ENCODE peak calls at places on chromosomes 2 and 18, in four cellular contexts. T is cardiac fibroblast, I is endothelial cell, V is spleen. J is an unnamed sample.

GRCh38 chr18:26309283-26309682 is 83.0 kb downstream of the TAF4B start:
- DNase-seq in T (peak), I (no peak), V (no peak), J (peak)

GRCh38 chr2:44746856-44747612 is 194.5 kb upstream of the SIX3 start:
- DNase-seq in T (no peak), I (no peak), V (no peak), J (no peak)

GRCh38 chr2:240199133-240199870 is 58.8 kb upstream of the OTOS start:
- DNase-seq in T (no peak), I (no peak), V (peak), J (no peak)

GRCh38 chr2:33240178-33240577 is 236.3 kb upstream of the RASGRP3 start:
- DNase-seq in T (peak), I (no peak), V (no peak), J (peak)

GRCh38 chr2:2871480-2872308 is 505.9 kb downstream of the EIPR1 start:
- DNase-seq in T (no peak), I (no peak), V (no peak), J (no peak)

GRCh38 chr2:75698928-75699327 is 11.8 kb downstream of the GCFC2 start:
- DNase-seq in T (peak), I (no peak), V (no peak), J (no peak)

GRCh38 chr18:80253871-80254492 is 6.7 kb upstream of the PARD6G start:
- DNase-seq in T (peak), I (peak), V (no peak), J (no peak)

GRCh38 chr2:11305958-11306357 is 38.5 kb downstream of the ROCK2 start:
- DNase-seq in T (peak), I (no peak), V (no peak), J (peak)

GRCh38 chr2:12534646-12535263 is 182.0 kb upstream of the TRIB2 start:
- DNase-seq in T (peak), I (no peak), V (no peak), J (peak)

GRCh38 chr2:1795842-1796580 is 51.7 kb upstream of the PXDN start:
- DNase-seq in T (no peak), I (no peak), V (peak), J (peak)

GRCh38 chr2:200943527-200944120 is 19.8 kb downstream of the ORC2 start:
- DNase-seq in T (no peak), I (no peak), V (no peak), J (no peak)

GRCh38 chr2:120890566-120891360 is 155.1 kb downstream of the GLI2 start:
- DNase-seq in T (no peak), I (no peak), V (no peak), J (no peak)

GRCh38 chr2:2127474-2127873 is 203.6 kb downstream of the MYT1L start:
- DNase-seq in T (no peak), I (no peak), V (no peak), J (no peak)

GRCh38 chr2:30847329-30847728 is 40.1 kb upstream of the CAPN13 start:
- DNase-seq in T (no peak), I (no peak), V (no peak), J (no peak)

GRCh38 chr2:219552382-219553167 is 8.7 kb downstream of the TMEM198 start:
- DNase-seq in T (peak), I (peak), V (peak), J (peak)

GRCh38 chr2:103656558-103656957 is 894.7 kb downstream of the TMEM182 start:
- DNase-seq in T (peak), I (peak), V (no peak), J (no peak)

GRCh38 chr2:237432484-237433092 is 18.6 kb upstream of the COL6A3 start:
- DNase-seq in T (peak), I (no peak), V (peak), J (peak)

GRCh38 chr2:139585133-139585532 is 804.9 kb upstream of the NXPH2 start:
- DNase-seq in T (no peak), I (no peak), V (no peak), J (no peak)

GRCh38 chr18:52694804-52695203 is 354.8 kb downstream of the DCC start:
- DNase-seq in T (no peak), I (peak), V (no peak), J (no peak)

GRCh38 chr18:72541871-72542690 is 2.1 kb downstream of the CBLN2 start:
- DNase-seq in T (no peak), I (no peak), V (no peak), J (no peak)

GRCh38 chr2:108585446-108585845 is 51.2 kb downstream of the LIMS1 start:
- DNase-seq in T (peak), I (no peak), V (no peak), J (no peak)

DNA sequence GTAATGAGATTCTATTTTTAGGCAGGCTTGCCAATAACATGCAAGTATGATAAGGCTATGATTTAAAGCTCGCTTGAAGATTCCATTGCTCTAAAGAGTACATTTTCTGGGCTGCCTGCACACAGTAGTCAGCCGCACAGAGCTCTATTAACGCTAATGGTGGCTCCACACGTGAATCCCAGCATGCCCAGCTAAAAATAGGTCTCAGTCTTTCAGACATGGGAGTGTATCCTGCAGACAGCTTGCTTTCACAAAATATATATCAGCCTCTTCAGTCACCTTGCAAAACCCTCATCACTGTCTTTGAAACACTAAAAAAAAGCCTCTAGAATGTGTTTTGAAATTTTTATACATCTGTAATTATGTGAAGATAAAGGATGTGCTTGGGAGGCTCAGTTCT is 418.1 kb downstream of the MTX2 start:
- DNase-seq in T (no peak), I (no peak), V (no peak), J (no peak)
- TF ChIP-seq CTCF in T (no peak), I (no peak), V (no peak), J (no peak)

DNA sequence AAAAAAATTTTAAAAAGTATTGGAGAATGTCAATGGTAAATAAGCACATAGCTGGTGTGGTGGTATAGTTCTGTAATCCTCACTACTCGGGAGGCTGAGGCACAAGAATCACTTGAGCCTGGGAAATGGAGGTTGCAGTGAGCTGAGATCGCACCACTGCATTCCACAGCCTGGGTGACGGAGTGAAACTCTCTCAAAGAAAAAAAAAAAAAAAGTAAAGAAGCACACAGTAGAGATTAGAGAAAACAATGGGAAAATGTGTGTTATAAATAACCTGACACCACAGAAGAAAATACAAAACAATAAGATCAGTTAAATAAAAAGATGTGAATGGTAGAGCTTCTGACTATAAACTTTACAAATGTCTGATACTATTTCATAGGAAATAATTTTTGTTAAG is 163.7 kb upstream of the WDSUB1 start:
- DNase-seq in T (no peak), I (no peak), V (no peak), J (no peak)
- TF ChIP-seq CTCF in T (no peak), I (no peak), V (no peak), J (no peak)

DNA sequence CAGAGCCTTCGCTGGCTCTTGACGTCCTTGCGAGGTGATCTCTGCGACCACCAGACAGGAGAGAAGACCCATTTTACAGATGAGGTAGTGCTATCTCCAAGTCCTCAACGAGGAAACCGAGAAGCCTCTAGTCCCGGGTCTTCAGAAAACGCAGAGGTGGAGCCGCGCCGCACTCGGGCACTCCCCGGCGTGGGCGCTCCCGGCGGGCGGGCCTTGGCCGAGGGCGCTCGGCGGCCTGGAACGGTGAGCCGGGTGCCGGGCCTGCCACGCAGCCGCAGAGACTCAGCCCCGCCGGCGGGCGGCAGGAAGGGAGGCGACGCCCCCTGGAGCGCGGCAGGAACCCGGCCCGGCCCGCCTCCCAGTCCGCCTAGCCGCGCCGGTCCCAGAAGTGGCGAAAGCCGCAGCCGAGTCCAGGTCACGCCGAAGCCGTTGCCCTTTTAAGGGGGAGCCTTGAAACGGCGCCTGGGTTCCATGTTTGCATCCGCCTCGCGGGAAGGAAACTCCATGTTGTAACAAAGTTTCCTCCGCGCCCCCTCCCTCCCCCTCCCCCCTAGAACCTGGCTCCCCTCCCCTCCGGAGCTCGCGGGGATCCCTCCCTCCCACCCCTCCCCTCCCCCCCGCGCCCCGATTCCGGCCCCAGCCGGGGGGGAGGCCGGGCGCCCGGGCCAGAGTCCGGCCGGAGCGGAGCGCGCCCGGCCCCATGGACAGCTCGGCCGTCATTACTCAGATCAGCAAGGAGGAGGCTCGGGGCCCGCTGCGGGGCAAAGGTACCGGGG is at the start of gene CTDSP1:
- DNase-seq in T (peak), I (peak), V (peak), J (peak)
- TF ChIP-seq CTCF in T (no peak), I (no peak), V (no peak), J (peak)

DNA sequence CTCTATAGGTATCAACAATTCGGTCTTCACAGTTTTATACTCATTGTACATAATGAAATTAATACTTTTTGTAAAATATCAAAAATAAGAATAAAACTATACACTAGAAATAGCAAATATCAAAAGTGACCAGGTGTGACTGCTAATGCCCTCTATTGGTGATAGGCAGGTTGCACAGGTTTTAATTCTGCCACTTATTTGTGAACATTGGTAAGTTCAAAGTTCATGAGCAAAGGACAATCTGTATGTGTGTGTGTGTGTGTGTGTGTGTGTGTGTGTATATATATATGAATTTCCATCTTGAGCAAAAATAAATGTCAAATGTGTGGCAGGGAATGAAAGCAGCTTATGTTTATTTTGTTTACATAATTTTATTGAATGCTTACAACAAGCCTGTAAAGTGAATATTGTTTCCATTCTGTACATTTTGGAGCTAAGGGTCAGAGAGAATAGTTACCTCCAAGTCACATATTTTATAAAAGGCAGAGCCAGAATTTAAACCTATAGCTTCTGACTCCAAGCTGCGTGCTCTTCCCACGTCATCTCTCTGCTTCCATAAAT is 537.4 kb downstream of the CPS1 start:
- DNase-seq in T (peak), I (no peak), V (no peak), J (no peak)
- TF ChIP-seq CTCF in T (peak), I (peak), V (no peak), J (peak)

GRCh38 chr2:129923265-129924141 is 56.0 kb upstream of the RAB6C start:
- DNase-seq in T (peak), I (peak), V (no peak), J (peak)
- TF ChIP-seq CTCF in T (peak), I (peak), V (no peak), J (peak)

DNA sequence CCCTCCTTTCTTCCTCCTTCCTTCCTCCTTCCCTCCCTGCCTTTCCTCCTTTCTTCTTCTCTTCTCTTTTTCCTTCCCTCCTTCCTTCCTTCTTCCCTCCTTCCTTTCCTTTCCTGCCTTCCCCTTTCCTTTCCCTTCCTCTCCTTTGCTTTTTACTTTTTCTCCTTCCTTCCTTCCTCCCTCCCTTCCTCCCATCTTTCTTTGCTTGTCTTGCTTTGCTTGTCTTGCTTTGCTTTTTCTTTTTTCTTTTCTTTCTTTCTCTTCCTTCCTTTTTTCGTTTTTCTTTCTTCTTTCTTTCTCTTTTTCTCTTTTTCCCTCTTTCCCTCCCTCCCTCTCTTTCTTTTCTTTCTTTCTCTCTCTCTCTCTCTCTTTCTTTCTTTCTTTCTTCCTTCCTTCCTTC is 113.0 kb downstream of the NYAP2 start:
- DNase-seq in T (no peak), I (no peak), V (no peak), J (no peak)
- TF ChIP-seq CTCF in T (no peak), I (no peak), V (no peak), J (no peak)

GRCh38 chr2:158095269-158095668 is 6.4 kb upstream of the UPP2 start:
- DNase-seq in T (no peak), I (no peak), V (no peak), J (no peak)

GRCh38 chr2:158097481-158097880 is 4.2 kb upstream of the UPP2 start:
- DNase-seq in T (no peak), I (no peak), V (no peak), J (no peak)

GRCh38 chr2:158094487-158095092 is 7.1 kb upstream of the UPP2 start:
- DNase-seq in T (no peak), I (no peak), V (peak), J (no peak)

GRCh38 chr2:158098171-158098570 is 3.5 kb upstream of the UPP2 start:
- DNase-seq in T (no peak), I (no peak), V (no peak), J (no peak)

GRCh38 chr2:158095912-158096311 is 5.8 kb upstream of the UPP2 start:
- DNase-seq in T (no peak), I (no peak), V (no peak), J (no peak)
- TF ChIP-seq CTCF in T (no peak), I (no peak), V (no peak), J (no peak)

DNA sequence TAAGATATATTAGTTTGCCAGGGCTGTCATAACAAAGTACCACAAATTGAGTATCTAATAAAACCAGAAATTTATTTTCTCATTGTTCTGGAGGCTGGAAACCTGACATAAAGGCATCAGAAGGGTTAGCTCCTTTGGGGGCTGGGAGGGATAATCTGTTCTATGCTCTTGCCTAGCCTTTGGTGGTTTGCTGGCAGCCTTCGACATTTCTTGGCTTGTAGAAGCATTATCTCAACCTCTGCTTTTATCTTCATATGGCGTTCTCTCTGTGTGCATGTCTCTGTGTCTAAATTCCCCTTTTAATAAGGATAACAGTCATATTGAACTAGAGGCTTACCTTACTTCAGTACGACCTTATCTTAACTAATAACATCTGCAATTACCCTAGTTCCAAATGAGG is 22.8 kb upstream of the NT5C1B start:
- DNase-seq in T (no peak), I (no peak), V (no peak), J (no peak)
- TF ChIP-seq CTCF in T (no peak), I (no peak), V (no peak), J (no peak)

GRCh38 chr2:156215656-156216055 is 116.9 kb downstream of the NR4A2 start:
- DNase-seq in T (no peak), I (no peak), V (no peak), J (no peak)
- TF ChIP-seq CTCF in T (no peak), I (no peak), V (no peak), J (no peak)

GRCh38 chr18:61167902-61168301 is 165.3 kb upstream of the CDH20 start:
- DNase-seq in T (no peak), I (no peak), V (no peak), J (no peak)

GRCh38 chr18:61169386-61169785 is 163.8 kb upstream of the CDH20 start:
- DNase-seq in T (no peak), I (no peak), V (no peak), J (no peak)

DNA sequence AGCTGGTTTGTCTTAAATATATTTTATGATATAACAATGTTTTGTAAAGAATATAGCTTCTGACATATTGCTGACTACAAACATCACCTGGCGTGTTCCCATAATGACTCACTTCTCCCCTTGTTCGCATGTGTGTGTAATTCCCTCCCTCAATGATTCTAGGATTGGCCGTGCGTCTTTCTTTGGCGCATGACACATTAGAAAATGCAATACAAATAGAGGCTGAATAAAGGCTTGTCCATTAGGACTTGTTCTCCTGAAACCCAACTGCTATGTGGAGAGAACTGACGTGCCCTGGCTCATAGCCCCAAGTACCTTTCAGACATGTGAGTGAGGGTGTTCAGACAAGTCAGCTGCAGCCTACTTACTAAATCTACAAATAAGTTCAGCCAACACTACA is 159.7 kb upstream of the CDH20 start:
- DNase-seq in T (no peak), I (no peak), V (no peak), J (no peak)
- TF ChIP-seq CTCF in T (no peak), I (no peak), V (no peak), J (no peak)

J was measured in HFFc6.